ENCODE peak calls at places on chromosomes 6 and 20, in six cellular contexts. M, I, L, G, E and U are unnamed samples. For H3K9me3, the result is how much of the 10 kb centered on the place peaks cover.

GRCh38 chr20:58545565-58546195 is 30.5 kb upstream of the APCDD1L start:
- DNase-seq in M (no peak), I (no peak), L (no peak), G (no peak), E (peak), U (peak)

GRCh38 chr20:38170914-38171300 is 5.8 kb upstream of the TGM2 start:
- DNase-seq in M (no peak), I (no peak), L (no peak), G (no peak), E (peak), U (no peak)

GRCh38 chr20:63969851-63970713 is at the start of gene ZNF512B:
- DNase-seq in M (peak), I (peak), L (peak), G (peak), E (peak), U (peak)

GRCh38 chr20:15619341-15619740 is 953.9 kb downstream of the KIF16B start:
- DNase-seq in M (no peak), I (no peak), L (no peak), G (no peak), E (no peak), U (no peak)

GRCh38 chr6:28537509-28538140 is 11.9 kb downstream of the GPX5 start:
- DNase-seq in M (no peak), I (no peak), L (peak), G (no peak), E (peak), U (no peak)

GRCh38 chr6:21264288-21264818 is 329.2 kb upstream of the SOX4 start:
- DNase-seq in M (no peak), I (no peak), L (no peak), G (no peak), E (no peak), U (no peak)

GRCh38 chr6:77092971-77093370 is 370.3 kb downstream of the HTR1B start:
- DNase-seq in M (no peak), I (no peak), L (no peak), G (no peak), E (peak), U (no peak)

GRCh38 chr6:90466191-90466940 is 120.5 kb downstream of the MAP3K7 start:
- DNase-seq in M (no peak), I (no peak), L (no peak), G (no peak), E (peak), U (no peak)

GRCh38 chr20:10218536-10219451 is at the start of gene SNAP25:
- DNase-seq in M (no peak), I (no peak), L (peak), G (peak), E (peak), U (peak)

GRCh38 chr6:43729537-43729936 is 40.5 kb upstream of the VEGFA start:
- DNase-seq in M (no peak), I (no peak), L (no peak), G (no peak), E (no peak), U (peak)

GRCh38 chr6:110345025-110345424 is 13.1 kb downstream of the METTL24 start:
- DNase-seq in M (no peak), I (no peak), L (no peak), G (no peak), E (no peak), U (no peak)

GRCh38 chr6:87756858-87757257 is 54.8 kb upstream of the AKIRIN2 start:
- DNase-seq in M (no peak), I (no peak), L (peak), G (no peak), E (peak), U (no peak)

GRCh38 chr20:32358883-32359632 is 927 bp downstream of the ASXL1 start:
- DNase-seq in M (peak), I (peak), L (peak), G (peak), E (peak), U (peak)

GRCh38 chr6:92589970-92590369 is 829.4 kb downstream of the EPHA7 start:
- DNase-seq in M (no peak), I (no peak), L (no peak), G (no peak), E (peak), U (no peak)

GRCh38 chr6:114342826-114343781 is at the start of gene HS3ST5:
- DNase-seq in M (peak), I (peak), L (peak), G (peak), E (peak), U (peak)

GRCh38 chr6:148934534-148934933 is 187.7 kb downstream of the UST start:
- DNase-seq in M (no peak), I (peak), L (no peak), G (peak), E (peak), U (no peak)

GRCh38 chr20:36872857-36873256 is 3.1 kb upstream of the TLDC2 start:
- DNase-seq in M (no peak), I (peak), L (no peak), G (no peak), E (no peak), U (no peak)

GRCh38 chr6:108989700-108990099 is 104.9 kb downstream of the SESN1 start:
- DNase-seq in M (peak), I (no peak), L (no peak), G (peak), E (no peak), U (no peak)

GRCh38 chr6:149306967-149307366 is 10.5 kb upstream of the TAB2 start:
- DNase-seq in M (no peak), I (no peak), L (no peak), G (no peak), E (peak), U (no peak)

GRCh38 chr20:57762531-57763234 is 52.9 kb upstream of the PMEPA1 start:
- DNase-seq in M (no peak), I (no peak), L (no peak), G (no peak), E (no peak), U (peak)

GRCh38 chr6:136719280-136720044 is 72.8 kb downstream of the MAP3K5 start:
- DNase-seq in M (no peak), I (no peak), L (no peak), G (no peak), E (no peak), U (no peak)

GRCh38 chr6:38143191-38144154 is 323.9 kb downstream of the ZFAND3 start:
- DNase-seq in M (no peak), I (no peak), L (no peak), G (no peak), E (no peak), U (no peak)

GRCh38 chr6:12875061-12875460 is 158.5 kb downstream of the PHACTR1 start:
- DNase-seq in M (no peak), I (no peak), L (no peak), G (no peak), E (peak), U (no peak)

GRCh38 chr6:23533311-23533710 is 592.7 kb upstream of the NRSN1 start:
- DNase-seq in M (no peak), I (no peak), L (no peak), G (no peak), E (no peak), U (no peak)

GRCh38 chr20:57157106-57157691 is 109.2 kb downstream of the BMP7 start:
- DNase-seq in M (no peak), I (no peak), L (no peak), G (no peak), E (no peak), U (peak)

GRCh38 chr20:64115171-64115911 is 8.0 kb upstream of the NPBWR2 start:
- DNase-seq in M (no peak), I (peak), L (no peak), G (no peak), E (no peak), U (peak)

GRCh38 chr6:4895971-4896370 is 107.9 kb downstream of the RPP40 start:
- DNase-seq in M (no peak), I (no peak), L (no peak), G (no peak), E (no peak), U (no peak)

GRCh38 chr6:90098025-90098474 is 198.6 kb downstream of the BACH2 start:
- DNase-seq in M (no peak), I (peak), L (no peak), G (peak), E (peak), U (peak)

GRCh38 chr6:41723178-41723935 is 12.1 kb downstream of the TFEB start:
- DNase-seq in M (peak), I (peak), L (peak), G (peak), E (peak), U (peak)

GRCh38 chr20:24700166-24700860 is 230.9 kb downstream of the SYNDIG1 start:
- DNase-seq in M (no peak), I (no peak), L (no peak), G (no peak), E (no peak), U (no peak)

GRCh38 chr6:130366011-130366963 is at the start of gene TMEM200A:
- DNase-seq in M (no peak), I (peak), L (no peak), G (peak), E (peak), U (peak)

GRCh38 chr6:52555531-52556228 is 21.2 kb downstream of the TRAM2 start:
- DNase-seq in M (no peak), I (no peak), L (no peak), G (no peak), E (peak), U (no peak)
- H3K4me3 ChIP-seq in M (no peak), I (no peak), L (no peak), G (no peak), E (no peak), U (no peak)

GRCh38 chr6:116292553-116292952 is 12.8 kb upstream of the TSPYL1 start:
- DNase-seq in M (no peak), I (no peak), L (no peak), G (no peak), E (no peak), U (no peak)
- H3K9me3 ChIP-seq in M (under half), I (under half), L (under half), G (under half), E (under half), U (under half)

GRCh38 chr6:18151801-18152200 is 3.1 kb downstream of the TPMT start:
- DNase-seq in M (no peak), I (no peak), L (no peak), G (no peak), E (no peak), U (no peak)

GRCh38 chr6:18148304-18149025 is 6.4 kb downstream of the TPMT start:
- DNase-seq in M (no peak), I (no peak), L (peak), G (no peak), E (peak), U (no peak)

GRCh38 chr6:18142591-18142861 is 12.4 kb downstream of the TPMT start:
- DNase-seq in M (no peak), I (no peak), L (no peak), G (no peak), E (no peak), U (no peak)

GRCh38 chr6:18147616-18148015 is 7.3 kb downstream of the TPMT start:
- DNase-seq in M (no peak), I (no peak), L (no peak), G (no peak), E (no peak), U (no peak)

GRCh38 chr6:18147160-18147559 is 7.7 kb downstream of the TPMT start:
- DNase-seq in M (peak), I (no peak), L (no peak), G (no peak), E (peak), U (no peak)
- H3K4me3 ChIP-seq in M (no peak), I (no peak), L (no peak), G (no peak), E (no peak), U (no peak)

GRCh38 chr6:100457251-100457990 is 7.3 kb downstream of the SIM1 start:
- DNase-seq in M (no peak), I (peak), L (no peak), G (no peak), E (no peak), U (no peak)
- H3K9me3 ChIP-seq in M (under half), I (under half), L (under half), G (under half), E (under half), U (under half)

GRCh38 chr20:2653511-2654383 is 1.3 kb downstream of the NOP56 start:
- DNase-seq in M (no peak), I (no peak), L (no peak), G (no peak), E (no peak), U (no peak)

GRCh38 chr20:2652724-2653510 is 485 bp downstream of the NOP56 start:
- DNase-seq in M (peak), I (no peak), L (no peak), G (no peak), E (no peak), U (no peak)

GRCh38 chr20:2655331-2656116 is 3.1 kb downstream of the NOP56 start:
- DNase-seq in M (no peak), I (no peak), L (no peak), G (no peak), E (no peak), U (no peak)

GRCh38 chr20:2654831-2655230 is 2.4 kb downstream of the NOP56 start:
- DNase-seq in M (no peak), I (no peak), L (no peak), G (no peak), E (no peak), U (no peak)

DNA sequence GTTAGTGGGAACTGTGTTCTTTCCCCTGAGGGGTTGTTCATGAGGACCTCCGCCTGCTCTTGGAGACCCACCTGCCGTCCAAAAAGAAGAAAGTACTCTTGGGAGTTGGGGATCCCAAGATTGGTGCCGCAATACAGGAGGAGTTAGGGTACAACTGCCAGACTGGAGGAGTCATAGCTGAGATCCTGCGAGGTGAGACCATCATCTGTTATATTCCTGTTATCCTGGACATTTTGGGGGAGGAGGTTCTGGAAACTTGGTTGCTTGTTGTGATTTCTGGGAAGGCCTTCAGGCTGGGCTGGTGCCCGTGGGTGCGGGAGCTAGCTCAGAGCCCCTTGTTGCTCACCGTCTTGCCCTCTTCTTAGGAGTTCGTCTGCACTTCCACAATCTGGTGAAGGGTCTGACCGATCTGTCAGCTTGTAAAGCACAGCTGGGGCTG is 2.0 kb downstream of the NOP56 start:
- DNase-seq in M (no peak), I (no peak), L (no peak), G (no peak), E (no peak), U (no peak)
- H3K4me3 ChIP-seq in M (peak), I (peak), L (peak), G (no peak), E (peak), U (peak)

GRCh38 chr6:167409689-167410088 is 84.8 kb downstream of the TTLL2 start:
- DNase-seq in M (no peak), I (no peak), L (no peak), G (no peak), E (no peak), U (no peak)
- H3K9me3 ChIP-seq in M (under half), I (under half), L (under half), G (under half), E (under half), U (under half)

DNA sequence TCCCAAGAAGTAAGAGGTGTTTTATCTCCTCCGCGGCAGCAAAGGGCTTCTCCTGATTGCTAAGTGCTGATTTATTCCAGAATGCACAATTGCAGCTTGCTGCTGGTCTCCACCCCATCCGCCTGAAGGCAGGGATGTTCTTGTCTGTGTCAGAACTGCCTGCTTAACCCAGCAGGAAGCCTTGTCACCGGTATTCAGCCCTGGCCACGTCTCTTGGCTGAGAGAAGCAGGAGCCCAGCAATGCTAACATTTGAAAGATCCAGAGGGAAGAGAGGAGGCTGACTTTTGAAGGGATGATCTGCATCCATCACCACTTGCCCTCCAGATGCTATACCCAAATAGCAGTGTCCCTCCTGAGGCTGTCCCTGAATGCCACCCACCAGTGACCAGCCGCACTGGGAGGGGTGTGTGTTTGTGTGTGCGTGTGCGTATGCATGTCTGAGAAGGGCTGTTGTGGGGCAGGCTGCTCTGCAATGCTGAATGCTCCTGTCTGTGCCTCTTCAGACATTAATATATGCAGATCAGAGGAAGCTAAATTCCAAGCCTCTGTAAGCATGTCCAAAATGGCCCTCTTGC is 4.0 kb downstream of the SCML4 start:
- DNase-seq in M (no peak), I (no peak), L (no peak), G (peak), E (no peak), U (no peak)
- H3K4me3 ChIP-seq in M (no peak), I (peak), L (no peak), G (no peak), E (peak), U (no peak)

DNA sequence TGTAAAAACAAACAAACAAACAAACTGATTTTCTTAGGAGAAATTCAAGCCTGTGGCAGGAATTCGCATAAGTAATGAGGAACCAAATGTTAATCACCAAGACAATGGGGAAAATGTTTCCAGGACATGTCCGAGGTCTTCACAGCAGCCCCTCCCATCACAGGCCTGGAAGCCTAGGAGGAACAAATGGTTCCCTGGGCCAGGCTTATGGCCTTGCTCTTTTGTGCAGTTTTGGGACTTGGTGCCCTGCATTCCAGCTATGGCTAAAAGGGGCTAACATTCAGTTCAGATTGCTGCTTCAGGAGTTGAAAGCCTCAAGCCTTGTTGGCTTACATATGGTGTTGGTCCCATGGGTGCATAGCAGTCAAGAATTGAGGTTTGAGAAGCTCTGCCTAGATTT is 1372.7 kb upstream of the CITED2 start:
- DNase-seq in M (no peak), I (no peak), L (no peak), G (no peak), E (no peak), U (no peak)
- H3K9me3 ChIP-seq in M (half or more), I (under half), L (under half), G (under half), E (under half), U (under half)

GRCh38 chr6:169723991-169724553 is at the start of gene PHF10:
- DNase-seq in M (no peak), I (peak), L (peak), G (peak), E (peak), U (no peak)
- H3K4me3 ChIP-seq in M (peak), I (peak), L (peak), G (peak), E (peak), U (peak)

GRCh38 chr20:55714082-55714481 is 291.2 kb downstream of the CBLN4 start:
- DNase-seq in M (no peak), I (no peak), L (no peak), G (no peak), E (no peak), U (no peak)
- H3K9me3 ChIP-seq in M (half or more), I (under half), L (under half), G (under half), E (under half), U (under half)